ENCODE peak calls at places on chromosomes 12 and 14, in eight cellular contexts. One of them, this sample, is unnamed.
A peak's percentile ranks its signal among the peaks of the same experiment; 100 is the strongest.

GRCh38 chr14:22699801-22700564 is 55.8 kb upstream of the OR6J1 start:
- DNase-seq in psoas muscle: no peak
- DNase-seq in fibroblast of mammary gland: no peak
- DNase-seq in Panc1: no peak
- DNase-seq in uterus: no peak
- DNase-seq in left lung: no peak
- DNase-seq in mammary epithelial cell: peak; percentile 52
- DNase-seq in ovary: no peak
- DNase-seq in this sample: no peak

GRCh38 chr14:51491776-51492175 is 159.9 kb upstream of the FRMD6 start:
- DNase-seq in psoas muscle: no peak
- DNase-seq in fibroblast of mammary gland: no peak
- DNase-seq in Panc1: no peak
- DNase-seq in uterus: no peak
- DNase-seq in left lung: no peak
- DNase-seq in mammary epithelial cell: no peak
- DNase-seq in ovary: no peak
- DNase-seq in this sample: no peak

GRCh38 chr12:46609671-46610070 is 216.1 kb downstream of the SLC38A4 start:
- DNase-seq in psoas muscle: no peak
- DNase-seq in fibroblast of mammary gland: no peak
- DNase-seq in Panc1: no peak
- DNase-seq in uterus: no peak
- DNase-seq in left lung: no peak
- DNase-seq in mammary epithelial cell: no peak
- DNase-seq in ovary: no peak
- DNase-seq in this sample: no peak

GRCh38 chr12:14846878-14847580 is 3.7 kb upstream of the ART4 start:
- DNase-seq in psoas muscle: no peak
- DNase-seq in fibroblast of mammary gland: no peak
- DNase-seq in Panc1: no peak
- DNase-seq in uterus: no peak
- DNase-seq in left lung: no peak
- DNase-seq in mammary epithelial cell: no peak
- DNase-seq in ovary: no peak
- DNase-seq in this sample: no peak

GRCh38 chr14:58992935-58993334 is 195.5 kb upstream of the DAAM1 start:
- DNase-seq in psoas muscle: no peak
- DNase-seq in fibroblast of mammary gland: no peak
- DNase-seq in Panc1: no peak
- DNase-seq in uterus: no peak
- DNase-seq in left lung: no peak
- DNase-seq in mammary epithelial cell: peak; percentile 24
- DNase-seq in ovary: no peak
- DNase-seq in this sample: no peak

GRCh38 chr12:6627598-6627997 is 8.2 kb downstream of the LPAR5 start:
- DNase-seq in psoas muscle: no peak
- DNase-seq in fibroblast of mammary gland: no peak
- DNase-seq in Panc1: no peak
- DNase-seq in uterus: no peak
- DNase-seq in left lung: no peak
- DNase-seq in mammary epithelial cell: no peak
- DNase-seq in ovary: no peak
- DNase-seq in this sample: no peak

GRCh38 chr12:51156366-51156765 is 16.6 kb downstream of the TFCP2 start:
- DNase-seq in psoas muscle: no peak
- DNase-seq in fibroblast of mammary gland: no peak
- DNase-seq in Panc1: no peak
- DNase-seq in uterus: no peak
- DNase-seq in left lung: no peak
- DNase-seq in mammary epithelial cell: peak; percentile 5
- DNase-seq in ovary: no peak
- DNase-seq in this sample: no peak

GRCh38 chr14:21026251-21026987 is 1.6 kb upstream of the NDRG2 start:
- DNase-seq in psoas muscle: peak; percentile 31
- DNase-seq in fibroblast of mammary gland: no peak
- DNase-seq in Panc1: no peak
- DNase-seq in uterus: peak; percentile 39
- DNase-seq in left lung: no peak
- DNase-seq in mammary epithelial cell: no peak
- DNase-seq in ovary: peak; percentile 71
- DNase-seq in this sample: no peak

GRCh38 chr14:43949410-43949809 is 557.7 kb downstream of the FSCB start:
- DNase-seq in psoas muscle: no peak
- DNase-seq in fibroblast of mammary gland: no peak
- DNase-seq in Panc1: no peak
- DNase-seq in uterus: no peak
- DNase-seq in left lung: no peak
- DNase-seq in mammary epithelial cell: no peak
- DNase-seq in ovary: no peak
- DNase-seq in this sample: no peak

GRCh38 chr14:26255213-26255612 is 342.6 kb downstream of the NOVA1 start:
- DNase-seq in psoas muscle: no peak
- DNase-seq in fibroblast of mammary gland: peak; percentile 68
- DNase-seq in Panc1: no peak
- DNase-seq in uterus: peak; percentile 25
- DNase-seq in left lung: no peak
- DNase-seq in mammary epithelial cell: no peak
- DNase-seq in ovary: no peak
- DNase-seq in this sample: no peak

GRCh38 chr12:127767631-127768030 is 499.3 kb upstream of the TMEM132C start:
- DNase-seq in psoas muscle: no peak
- DNase-seq in fibroblast of mammary gland: no peak
- DNase-seq in Panc1: no peak
- DNase-seq in uterus: no peak
- DNase-seq in left lung: no peak
- DNase-seq in mammary epithelial cell: no peak
- DNase-seq in ovary: no peak
- DNase-seq in this sample: no peak

GRCh38 chr12:118376089-118377004 is at the start of gene SUDS3:
- DNase-seq in psoas muscle: peak; percentile 92
- DNase-seq in fibroblast of mammary gland: peak; percentile 73
- DNase-seq in Panc1: peak; percentile 83
- DNase-seq in uterus: peak; percentile 93
- DNase-seq in left lung: peak; percentile 97
- DNase-seq in mammary epithelial cell: peak; percentile 64
- DNase-seq in ovary: peak; percentile 97
- DNase-seq in this sample: no peak

GRCh38 chr12:93526786-93527428 is 45.6 kb upstream of the SOCS2 start:
- DNase-seq in psoas muscle: no peak
- DNase-seq in fibroblast of mammary gland: peak; percentile 87
- DNase-seq in Panc1: no peak
- DNase-seq in uterus: no peak
- DNase-seq in left lung: no peak
- DNase-seq in mammary epithelial cell: peak; percentile 75
- DNase-seq in ovary: no peak
- DNase-seq in this sample: peak; percentile 89

GRCh38 chr12:129276408-129277042 is 423.2 kb downstream of the GLT1D1 start:
- DNase-seq in psoas muscle: no peak
- DNase-seq in fibroblast of mammary gland: no peak
- DNase-seq in Panc1: no peak
- DNase-seq in uterus: no peak
- DNase-seq in left lung: no peak
- DNase-seq in mammary epithelial cell: no peak
- DNase-seq in ovary: no peak
- DNase-seq in this sample: no peak

GRCh38 chr12:20807192-20808080 is 3.1 kb upstream of the SLCO1B3 start:
- DNase-seq in psoas muscle: no peak
- DNase-seq in fibroblast of mammary gland: no peak
- DNase-seq in Panc1: no peak
- DNase-seq in uterus: no peak
- DNase-seq in left lung: peak; percentile 69
- DNase-seq in mammary epithelial cell: no peak
- DNase-seq in ovary: no peak
- DNase-seq in this sample: no peak

DNA sequence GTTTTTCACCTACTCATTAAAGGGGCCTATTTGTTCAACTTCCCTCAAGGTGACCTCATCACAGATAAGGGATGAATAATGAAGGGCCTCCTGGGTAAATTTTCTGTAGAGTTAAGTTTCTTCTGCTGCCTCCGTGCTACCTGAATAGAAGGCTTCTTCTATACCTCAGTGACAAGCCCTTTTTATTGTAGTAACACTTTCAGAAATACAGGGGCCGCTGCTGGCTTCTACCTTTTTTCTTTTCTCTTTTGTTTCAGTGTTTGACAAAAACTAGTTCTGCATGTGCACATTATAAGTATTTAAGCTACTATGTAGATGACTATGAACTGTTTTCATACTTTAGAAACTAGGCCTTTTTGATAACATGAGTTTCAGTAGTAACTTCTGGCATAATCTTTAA is 207.0 kb downstream of the NAV3 start:
- DNase-seq in psoas muscle: no peak
- DNase-seq in fibroblast of mammary gland: no peak
- DNase-seq in Panc1: no peak
- DNase-seq in uterus: no peak
- DNase-seq in left lung: no peak
- DNase-seq in mammary epithelial cell: no peak
- DNase-seq in ovary: no peak
- DNase-seq in this sample: no peak
- TF ChIP-seq CTCF in psoas muscle: no peak
- TF ChIP-seq CTCF in fibroblast of mammary gland: no peak
- TF ChIP-seq CTCF in Panc1: no peak
- TF ChIP-seq CTCF in uterus: no peak
- TF ChIP-seq CTCF in left lung: no peak
- TF ChIP-seq CTCF in mammary epithelial cell: no peak
- TF ChIP-seq CTCF in ovary: no peak
- TF ChIP-seq CTCF in this sample: no peak

GRCh38 chr14:93940437-93940836 is 13.3 kb downstream of the FAM181A start:
- DNase-seq in psoas muscle: no peak
- DNase-seq in fibroblast of mammary gland: no peak
- DNase-seq in Panc1: no peak
- DNase-seq in uterus: no peak
- DNase-seq in left lung: peak; percentile 11
- DNase-seq in mammary epithelial cell: no peak
- DNase-seq in ovary: no peak
- DNase-seq in this sample: no peak

GRCh38 chr14:93937519-93937918 is 10.4 kb downstream of the FAM181A start:
- DNase-seq in psoas muscle: peak; percentile 52
- DNase-seq in fibroblast of mammary gland: no peak
- DNase-seq in Panc1: no peak
- DNase-seq in uterus: no peak
- DNase-seq in left lung: peak; percentile 68
- DNase-seq in mammary epithelial cell: peak; percentile 99
- DNase-seq in ovary: no peak
- DNase-seq in this sample: no peak

GRCh38 chr14:93939304-93940229 is 12.4 kb downstream of the FAM181A start:
- DNase-seq in psoas muscle: peak; percentile 82
- DNase-seq in fibroblast of mammary gland: peak; percentile 62
- DNase-seq in Panc1: no peak
- DNase-seq in uterus: peak; percentile 76
- DNase-seq in left lung: peak; percentile 96
- DNase-seq in mammary epithelial cell: peak; percentile 71
- DNase-seq in ovary: peak; percentile 64
- DNase-seq in this sample: no peak

GRCh38 chr14:93936926-93937325 is 9.8 kb downstream of the FAM181A start:
- DNase-seq in psoas muscle: no peak
- DNase-seq in fibroblast of mammary gland: no peak
- DNase-seq in Panc1: no peak
- DNase-seq in uterus: no peak
- DNase-seq in left lung: peak; percentile 72
- DNase-seq in mammary epithelial cell: no peak
- DNase-seq in ovary: no peak
- DNase-seq in this sample: no peak

GRCh38 chr14:93938766-93939303 is 11.7 kb downstream of the FAM181A start:
- DNase-seq in psoas muscle: no peak
- DNase-seq in fibroblast of mammary gland: no peak
- DNase-seq in Panc1: no peak
- DNase-seq in uterus: no peak
- DNase-seq in left lung: peak; percentile 78
- DNase-seq in mammary epithelial cell: no peak
- DNase-seq in ovary: no peak
- DNase-seq in this sample: no peak
- H3K4me3 ChIP-seq in psoas muscle: no peak overlapping the region
- H3K4me3 ChIP-seq in fibroblast of mammary gland: no peak overlapping the region
- H3K4me3 ChIP-seq in Panc1: no peak overlapping the region
- H3K4me3 ChIP-seq in uterus: no peak overlapping the region
- H3K4me3 ChIP-seq in left lung: no peak overlapping the region
- H3K4me3 ChIP-seq in mammary epithelial cell: no peak overlapping the region
- H3K4me3 ChIP-seq in ovary: no peak overlapping the region
- H3K4me3 ChIP-seq in this sample: no peak overlapping the region

GRCh38 chr14:68219407-68219806 is 399.8 kb downstream of the RAD51B start:
- DNase-seq in psoas muscle: no peak
- DNase-seq in fibroblast of mammary gland: no peak
- DNase-seq in Panc1: no peak
- DNase-seq in uterus: no peak
- DNase-seq in left lung: no peak
- DNase-seq in mammary epithelial cell: no peak
- DNase-seq in ovary: no peak
- DNase-seq in this sample: no peak
- TF ChIP-seq CTCF in psoas muscle: no peak
- TF ChIP-seq CTCF in fibroblast of mammary gland: no peak
- TF ChIP-seq CTCF in Panc1: no peak
- TF ChIP-seq CTCF in uterus: no peak
- TF ChIP-seq CTCF in left lung: no peak
- TF ChIP-seq CTCF in mammary epithelial cell: no peak
- TF ChIP-seq CTCF in ovary: no peak
- TF ChIP-seq CTCF in this sample: no peak

GRCh38 chr14:74463697-74464096 is 29.4 kb downstream of the NPC2 start:
- DNase-seq in psoas muscle: no peak
- DNase-seq in fibroblast of mammary gland: no peak
- DNase-seq in Panc1: no peak
- DNase-seq in uterus: no peak
- DNase-seq in left lung: no peak
- DNase-seq in mammary epithelial cell: no peak
- DNase-seq in ovary: no peak
- DNase-seq in this sample: no peak
- H3K4me3 ChIP-seq in psoas muscle: no peak overlapping the region
- H3K4me3 ChIP-seq in fibroblast of mammary gland: no peak overlapping the region
- H3K4me3 ChIP-seq in Panc1: no peak overlapping the region
- H3K4me3 ChIP-seq in uterus: no peak overlapping the region
- H3K4me3 ChIP-seq in left lung: no peak overlapping the region
- H3K4me3 ChIP-seq in mammary epithelial cell: no peak overlapping the region
- H3K4me3 ChIP-seq in ovary: no peak overlapping the region
- H3K4me3 ChIP-seq in this sample: no peak overlapping the region

GRCh38 chr14:69262516-69262915 is 2.6 kb downstream of the GALNT16 start:
- DNase-seq in psoas muscle: no peak
- DNase-seq in fibroblast of mammary gland: no peak
- DNase-seq in Panc1: no peak
- DNase-seq in uterus: no peak
- DNase-seq in left lung: no peak
- DNase-seq in mammary epithelial cell: no peak
- DNase-seq in ovary: no peak
- DNase-seq in this sample: no peak

GRCh38 chr14:69261761-69262331 is 1.9 kb downstream of the GALNT16 start:
- DNase-seq in psoas muscle: peak; percentile 27
- DNase-seq in fibroblast of mammary gland: no peak
- DNase-seq in Panc1: no peak
- DNase-seq in uterus: no peak
- DNase-seq in left lung: no peak
- DNase-seq in mammary epithelial cell: no peak
- DNase-seq in ovary: no peak
- DNase-seq in this sample: no peak

GRCh38 chr14:69259531-69260245 is at the start of gene GALNT16:
- DNase-seq in psoas muscle: peak; percentile 49
- DNase-seq in fibroblast of mammary gland: no peak
- DNase-seq in Panc1: no peak
- DNase-seq in uterus: no peak
- DNase-seq in left lung: peak; percentile 80
- DNase-seq in mammary epithelial cell: no peak
- DNase-seq in ovary: peak; percentile 44
- DNase-seq in this sample: no peak

GRCh38 chr14:69260246-69260978 is 454 bp downstream of the GALNT16 start:
- DNase-seq in psoas muscle: peak; percentile 33
- DNase-seq in fibroblast of mammary gland: no peak
- DNase-seq in Panc1: no peak
- DNase-seq in uterus: no peak
- DNase-seq in left lung: no peak
- DNase-seq in mammary epithelial cell: peak; percentile 13
- DNase-seq in ovary: peak; percentile 30
- DNase-seq in this sample: no peak

GRCh38 chr14:69260979-69261605 is 1.1 kb downstream of the GALNT16 start:
- DNase-seq in psoas muscle: peak; percentile 50
- DNase-seq in fibroblast of mammary gland: no peak
- DNase-seq in Panc1: no peak
- DNase-seq in uterus: no peak
- DNase-seq in left lung: no peak
- DNase-seq in mammary epithelial cell: no peak
- DNase-seq in ovary: peak; percentile 40
- DNase-seq in this sample: no peak
- TF ChIP-seq CTCF in psoas muscle: peak; percentile 63
- TF ChIP-seq CTCF in fibroblast of mammary gland: peak; percentile 15
- TF ChIP-seq CTCF in Panc1: peak; percentile 81
- TF ChIP-seq CTCF in uterus: peak; percentile 53
- TF ChIP-seq CTCF in left lung: peak; percentile 60
- TF ChIP-seq CTCF in mammary epithelial cell: peak; percentile 29
- TF ChIP-seq CTCF in ovary: peak; percentile 38
- TF ChIP-seq CTCF in this sample: peak; percentile 28

This sample was measured in AG09309.